ENCODE peak calls at places on chromosome 22, in seven cellular contexts. One of them, this sample, is unnamed.

GRCh38 chr22:17074648-17075002 is 10.2 kb upstream of the IL17RA start:
- DNase-seq in upper lobe of left lung: no peak
- DNase-seq in dorsolateral prefrontal cortex: no peak
- DNase-seq in thoracic aorta: no peak
- DNase-seq in AG04450: no peak
- DNase-seq in neural progenitor cell: no peak
- DNase-seq in lung: no peak
- DNase-seq in this sample: no peak

GRCh38 chr22:26849575-26849974 is 192.2 kb downstream of the MIAT start:
- DNase-seq in upper lobe of left lung: no peak
- DNase-seq in dorsolateral prefrontal cortex: no peak
- DNase-seq in thoracic aorta: no peak
- DNase-seq in AG04450: no peak
- DNase-seq in neural progenitor cell: no peak
- DNase-seq in lung: no peak
- DNase-seq in this sample: no peak

GRCh38 chr22:48367731-48368130 is 1459.9 kb downstream of the BRD1 start:
- DNase-seq in upper lobe of left lung: no peak
- DNase-seq in dorsolateral prefrontal cortex: no peak
- DNase-seq in thoracic aorta: no peak
- DNase-seq in AG04450: no peak
- DNase-seq in neural progenitor cell: no peak
- DNase-seq in lung: no peak
- DNase-seq in this sample: no peak

GRCh38 chr22:24093855-24094254 is 82.8 kb downstream of the CABIN1 start:
- DNase-seq in upper lobe of left lung: no peak
- DNase-seq in dorsolateral prefrontal cortex: no peak
- DNase-seq in thoracic aorta: no peak
- DNase-seq in AG04450: no peak
- DNase-seq in neural progenitor cell: no peak
- DNase-seq in lung: no peak
- DNase-seq in this sample: no peak

GRCh38 chr22:49091917-49092545 is 735.6 kb downstream of the BRD1 start:
- DNase-seq in upper lobe of left lung: no peak
- DNase-seq in dorsolateral prefrontal cortex: no peak
- DNase-seq in thoracic aorta: no peak
- DNase-seq in AG04450: no peak
- DNase-seq in neural progenitor cell: no peak
- DNase-seq in lung: no peak
- DNase-seq in this sample: no peak

GRCh38 chr22:23750744-23751440 is at the start of gene ZNF70:
- DNase-seq in upper lobe of left lung: peak; percentile 99
- DNase-seq in dorsolateral prefrontal cortex: peak; percentile 80
- DNase-seq in thoracic aorta: peak; percentile 51
- DNase-seq in AG04450: peak; percentile 30
- DNase-seq in neural progenitor cell: peak; percentile 97
- DNase-seq in lung: peak; percentile 85
- DNase-seq in this sample: peak; percentile 90

GRCh38 chr22:24752091-24752623 is 22.4 kb downstream of the PIWIL3 start:
- DNase-seq in upper lobe of left lung: no peak
- DNase-seq in dorsolateral prefrontal cortex: no peak
- DNase-seq in thoracic aorta: no peak
- DNase-seq in AG04450: no peak
- DNase-seq in neural progenitor cell: no peak
- DNase-seq in lung: no peak
- DNase-seq in this sample: no peak

GRCh38 chr22:48507595-48508350 is 1319.9 kb downstream of the BRD1 start:
- DNase-seq in upper lobe of left lung: peak; percentile 51
- DNase-seq in dorsolateral prefrontal cortex: no peak
- DNase-seq in thoracic aorta: no peak
- DNase-seq in AG04450: no peak
- DNase-seq in neural progenitor cell: no peak
- DNase-seq in lung: no peak
- DNase-seq in this sample: no peak

GRCh38 chr22:23670378-23671295 is 20.2 kb upstream of the RGL4 start:
- DNase-seq in upper lobe of left lung: no peak
- DNase-seq in dorsolateral prefrontal cortex: no peak
- DNase-seq in thoracic aorta: no peak
- DNase-seq in AG04450: no peak
- DNase-seq in neural progenitor cell: no peak
- DNase-seq in lung: no peak
- DNase-seq in this sample: no peak

GRCh38 chr22:47374273-47374771 is 611.9 kb downstream of the TBC1D22A start:
- DNase-seq in upper lobe of left lung: peak; percentile 50
- DNase-seq in dorsolateral prefrontal cortex: no peak
- DNase-seq in thoracic aorta: no peak
- DNase-seq in AG04450: no peak
- DNase-seq in neural progenitor cell: no peak
- DNase-seq in lung: no peak
- DNase-seq in this sample: no peak

GRCh38 chr22:24834845-24835570 is 29.0 kb downstream of the SGSM1 start:
- DNase-seq in upper lobe of left lung: no peak
- DNase-seq in dorsolateral prefrontal cortex: no peak
- DNase-seq in thoracic aorta: no peak
- DNase-seq in AG04450: no peak
- DNase-seq in neural progenitor cell: peak; percentile 59
- DNase-seq in lung: no peak
- DNase-seq in this sample: no peak

GRCh38 chr22:38118182-38118581 is 7.7 kb upstream of the BAIAP2L2 start:
- DNase-seq in upper lobe of left lung: no peak
- DNase-seq in dorsolateral prefrontal cortex: no peak
- DNase-seq in thoracic aorta: no peak
- DNase-seq in AG04450: no peak
- DNase-seq in neural progenitor cell: no peak
- DNase-seq in lung: no peak
- DNase-seq in this sample: no peak

GRCh38 chr22:37519268-37520195 is at the start of gene CARD10:
- DNase-seq in upper lobe of left lung: peak; percentile 89
- DNase-seq in dorsolateral prefrontal cortex: no peak
- DNase-seq in thoracic aorta: no peak
- DNase-seq in AG04450: no peak
- DNase-seq in neural progenitor cell: peak; percentile 67
- DNase-seq in lung: no peak
- DNase-seq in this sample: peak; percentile 21

GRCh38 chr22:16793831-16794230 is 31.4 kb downstream of the XKR3 start:
- DNase-seq in upper lobe of left lung: no peak
- DNase-seq in dorsolateral prefrontal cortex: no peak
- DNase-seq in thoracic aorta: no peak
- DNase-seq in AG04450: no peak
- DNase-seq in neural progenitor cell: no peak
- DNase-seq in lung: no peak
- DNase-seq in this sample: no peak

GRCh38 chr22:24952837-24953293 is 349 bp downstream of the KIAA1671 start:
- DNase-seq in upper lobe of left lung: no peak
- DNase-seq in dorsolateral prefrontal cortex: peak; percentile 77
- DNase-seq in thoracic aorta: no peak
- DNase-seq in AG04450: no peak
- DNase-seq in neural progenitor cell: peak; percentile 88
- DNase-seq in lung: peak; percentile 55
- DNase-seq in this sample: no peak

GRCh38 chr22:23521442-23522113 is 58.5 kb downstream of the IGLL1 start:
- DNase-seq in upper lobe of left lung: peak; percentile 96
- DNase-seq in dorsolateral prefrontal cortex: peak; percentile 92
- DNase-seq in thoracic aorta: peak; percentile 72
- DNase-seq in AG04450: peak; percentile 42
- DNase-seq in neural progenitor cell: peak; percentile 99
- DNase-seq in lung: peak; percentile 84
- DNase-seq in this sample: peak; percentile 80

GRCh38 chr22:24550028-24550901 is 4.7 kb downstream of the GUCD1 start:
- DNase-seq in upper lobe of left lung: no peak
- DNase-seq in dorsolateral prefrontal cortex: no peak
- DNase-seq in thoracic aorta: no peak
- DNase-seq in AG04450: no peak
- DNase-seq in neural progenitor cell: no peak
- DNase-seq in lung: no peak
- DNase-seq in this sample: no peak

GRCh38 chr22:24153353-24153752 is 27.9 kb upstream of the SUSD2 start:
- DNase-seq in upper lobe of left lung: no peak
- DNase-seq in dorsolateral prefrontal cortex: no peak
- DNase-seq in thoracic aorta: no peak
- DNase-seq in AG04450: no peak
- DNase-seq in neural progenitor cell: no peak
- DNase-seq in lung: no peak
- DNase-seq in this sample: no peak

GRCh38 chr22:47260551-47260950 is 498.1 kb downstream of the TBC1D22A start:
- DNase-seq in upper lobe of left lung: no peak
- DNase-seq in dorsolateral prefrontal cortex: no peak
- DNase-seq in thoracic aorta: no peak
- DNase-seq in AG04450: no peak
- DNase-seq in neural progenitor cell: no peak
- DNase-seq in lung: no peak
- DNase-seq in this sample: no peak

GRCh38 chr22:36329217-36330078 is 58.3 kb downstream of the MYH9 start:
- DNase-seq in upper lobe of left lung: no peak
- DNase-seq in dorsolateral prefrontal cortex: peak; percentile 82
- DNase-seq in thoracic aorta: peak; percentile 78
- DNase-seq in AG04450: peak; percentile 94
- DNase-seq in neural progenitor cell: peak; percentile 93
- DNase-seq in lung: peak; percentile 64
- DNase-seq in this sample: peak; percentile 40

GRCh38 chr22:46747646-46748045 is 9.6 kb upstream of the CERK start:
- DNase-seq in upper lobe of left lung: no peak
- DNase-seq in dorsolateral prefrontal cortex: no peak
- DNase-seq in thoracic aorta: no peak
- DNase-seq in AG04450: no peak
- DNase-seq in neural progenitor cell: no peak
- DNase-seq in lung: no peak
- DNase-seq in this sample: no peak

GRCh38 chr22:37674951-37675929 is at the start of gene LGALS1:
- DNase-seq in upper lobe of left lung: peak; percentile 94
- DNase-seq in dorsolateral prefrontal cortex: peak; percentile 91
- DNase-seq in thoracic aorta: peak; percentile 92
- DNase-seq in AG04450: peak; percentile 98
- DNase-seq in neural progenitor cell: peak; percentile 47
- DNase-seq in lung: peak; percentile 92
- DNase-seq in this sample: peak; percentile 60

DNA sequence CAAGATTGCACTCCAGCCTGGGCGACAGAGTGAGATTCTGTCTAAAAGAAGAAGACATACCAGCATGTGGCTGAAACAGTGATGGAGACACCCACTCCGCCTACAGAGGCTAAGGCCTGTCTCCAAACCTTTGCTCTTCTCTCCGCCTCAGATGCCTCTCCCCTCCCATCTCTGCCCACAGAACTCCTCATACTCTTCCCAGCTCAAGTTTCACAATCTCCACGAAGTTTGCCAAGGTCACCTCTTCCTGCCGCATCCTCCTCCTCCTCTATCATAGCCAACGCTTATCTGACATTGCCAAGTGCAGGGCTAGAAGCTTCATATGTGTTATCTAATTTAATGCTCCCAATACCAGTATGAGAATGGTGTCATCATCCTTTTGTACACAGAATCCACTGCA is 25.9 kb upstream of the FBLN1 start:
- DNase-seq in upper lobe of left lung: no peak
- DNase-seq in dorsolateral prefrontal cortex: no peak
- DNase-seq in thoracic aorta: no peak
- DNase-seq in AG04450: no peak
- DNase-seq in neural progenitor cell: no peak
- DNase-seq in lung: no peak
- DNase-seq in this sample: no peak
- TF ChIP-seq CTCF in upper lobe of left lung: no peak
- TF ChIP-seq CTCF in dorsolateral prefrontal cortex: no peak
- TF ChIP-seq CTCF in thoracic aorta: no peak
- TF ChIP-seq CTCF in AG04450: no peak
- TF ChIP-seq CTCF in neural progenitor cell: no peak
- TF ChIP-seq CTCF in lung: no peak
- TF ChIP-seq CTCF in this sample: no peak

GRCh38 chr22:22408731-22409696 is 99.5 kb downstream of the ZNF280B start:
- DNase-seq in upper lobe of left lung: no peak
- DNase-seq in dorsolateral prefrontal cortex: no peak
- DNase-seq in thoracic aorta: no peak
- DNase-seq in AG04450: no peak
- DNase-seq in neural progenitor cell: peak; percentile 63
- DNase-seq in lung: no peak
- DNase-seq in this sample: no peak
- TF ChIP-seq CTCF in upper lobe of left lung: peak; percentile 28
- TF ChIP-seq CTCF in dorsolateral prefrontal cortex: peak; percentile 38
- TF ChIP-seq CTCF in thoracic aorta: no peak
- TF ChIP-seq CTCF in AG04450: peak; percentile 43
- TF ChIP-seq CTCF in neural progenitor cell: peak; percentile 66
- TF ChIP-seq CTCF in lung: no peak
- TF ChIP-seq CTCF in this sample: no peak

DNA sequence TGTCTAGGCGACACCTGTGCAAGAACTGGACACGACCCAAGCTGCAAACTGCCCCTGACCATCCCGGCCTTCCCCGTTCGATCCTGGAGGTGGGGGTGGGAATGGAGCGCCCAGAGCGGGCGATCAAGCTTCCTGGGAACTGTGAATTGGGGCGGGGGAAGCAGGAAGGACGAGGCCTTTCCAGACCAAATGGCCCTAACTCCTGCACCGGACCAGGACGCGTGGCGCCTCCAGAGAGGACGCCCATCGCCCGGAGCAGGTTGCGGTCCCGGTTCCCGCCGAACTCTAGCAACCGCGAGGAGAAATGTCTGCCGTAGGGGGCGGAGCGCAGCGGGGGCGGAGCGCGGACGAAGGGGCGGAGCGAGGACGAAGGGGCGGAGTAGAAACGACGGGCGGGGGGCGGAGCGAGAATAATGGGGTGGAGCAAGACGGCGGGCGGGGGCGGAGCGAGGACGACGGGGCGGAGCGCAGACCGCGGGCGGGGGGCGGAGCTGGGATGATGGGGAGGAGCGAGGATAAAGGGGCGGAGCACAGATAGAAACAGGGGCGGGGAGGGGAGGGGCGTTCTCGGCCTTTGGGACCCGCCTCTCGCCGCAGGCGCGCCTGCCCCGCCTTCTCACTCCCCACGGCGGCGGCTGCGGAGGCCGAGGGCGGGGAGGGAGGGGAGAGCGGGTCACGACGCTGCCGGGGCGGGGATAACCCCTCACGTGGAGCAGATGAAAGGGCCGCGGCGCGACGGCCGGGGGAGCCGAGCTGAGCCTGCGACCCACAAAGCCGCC is at the start of gene ZNRF3:
- DNase-seq in upper lobe of left lung: peak; percentile 98
- DNase-seq in dorsolateral prefrontal cortex: peak; percentile 90
- DNase-seq in thoracic aorta: peak; percentile 76
- DNase-seq in AG04450: peak; percentile 88
- DNase-seq in neural progenitor cell: peak; percentile 97
- DNase-seq in lung: peak; percentile 91
- DNase-seq in this sample: peak; percentile 84
- TF ChIP-seq CTCF in upper lobe of left lung: no peak
- TF ChIP-seq CTCF in dorsolateral prefrontal cortex: no peak
- TF ChIP-seq CTCF in thoracic aorta: no peak
- TF ChIP-seq CTCF in AG04450: no peak
- TF ChIP-seq CTCF in neural progenitor cell: no peak
- TF ChIP-seq CTCF in lung: no peak
- TF ChIP-seq CTCF in this sample: no peak

DNA sequence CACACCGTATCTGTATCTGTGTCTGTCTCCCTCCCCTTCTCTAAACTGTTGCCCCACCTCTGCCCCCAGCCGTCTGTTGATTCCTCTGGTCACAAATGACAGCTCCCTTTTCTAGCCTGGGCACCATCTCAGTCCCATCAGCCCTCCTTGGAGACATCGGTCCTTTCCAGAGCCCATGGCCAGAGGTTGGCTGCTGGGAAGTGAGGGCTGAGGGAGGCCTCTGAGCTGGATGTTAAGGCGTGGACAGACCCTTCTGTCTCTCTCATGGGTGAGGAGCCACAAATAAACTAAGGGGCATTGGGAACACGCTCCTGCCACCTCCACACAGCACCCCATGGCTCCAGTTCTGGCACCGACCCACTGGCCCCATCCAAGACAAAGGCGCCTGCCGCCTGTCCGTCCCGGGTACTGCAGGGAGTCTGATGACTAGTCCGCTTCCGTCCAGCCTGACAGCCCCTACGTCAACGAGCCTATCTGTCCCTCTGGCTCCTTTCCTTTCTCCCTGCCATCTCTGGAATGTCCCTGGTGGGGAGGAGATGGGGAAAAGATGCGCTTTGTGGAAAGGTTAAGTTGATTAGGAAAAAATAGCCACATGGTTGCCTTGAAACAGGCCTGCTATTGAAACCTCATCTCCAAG is 10.5 kb downstream of the PDGFB start:
- DNase-seq in upper lobe of left lung: no peak
- DNase-seq in dorsolateral prefrontal cortex: no peak
- DNase-seq in thoracic aorta: no peak
- DNase-seq in AG04450: no peak
- DNase-seq in neural progenitor cell: peak; percentile 80
- DNase-seq in lung: no peak
- DNase-seq in this sample: no peak
- TF ChIP-seq CTCF in upper lobe of left lung: peak; percentile 60
- TF ChIP-seq CTCF in dorsolateral prefrontal cortex: no peak
- TF ChIP-seq CTCF in thoracic aorta: no peak
- TF ChIP-seq CTCF in AG04450: no peak
- TF ChIP-seq CTCF in neural progenitor cell: no peak
- TF ChIP-seq CTCF in lung: no peak
- TF ChIP-seq CTCF in this sample: no peak

This sample was measured in activated B cell treated with CpG ODN at 0.5 μM for 24 hours.